ENCODE peak calls at places on chromosomes 3 and 15, in six cellular contexts. C, F, R, O, H and V are unnamed samples.

GRCh38 chr3:33063651-33064051 is 33.3 kb downstream of the GLB1 start:
- DNase-seq in C (no peak), F (no peak), R (no peak), O (no peak), H (no peak), V (no peak)

GRCh38 chr3:79910337-79910736 is 142.5 kb upstream of the ROBO1 start:
- DNase-seq in C (no peak), F (no peak), R (no peak), O (no peak), H (no peak), V (no peak)

GRCh38 chr3:66795365-66795764 is 202.7 kb upstream of the KBTBD8 start:
- DNase-seq in C (no peak), F (no peak), R (no peak), O (no peak), H (no peak), V (no peak)

GRCh38 chr3:141738636-141739363 is 702 bp downstream of the RNF7 start:
- DNase-seq in C (peak; percentile 82), F (peak; percentile 57), R (no peak), O (peak; percentile 81), H (peak; percentile 51), V (no peak)

GRCh38 chr15:47439146-47439869 is 278.0 kb upstream of the SEMA6D start:
- DNase-seq in C (no peak), F (no peak), R (no peak), O (no peak), H (no peak), V (no peak)

GRCh38 chr3:136390574-136390973 is 140.4 kb downstream of the PCCB start:
- DNase-seq in C (no peak), F (no peak), R (no peak), O (no peak), H (no peak), V (no peak)

GRCh38 chr15:48759921-48760320 is 50.9 kb downstream of the CEP152 start:
- DNase-seq in C (no peak), F (no peak), R (no peak), O (no peak), H (no peak), V (peak; percentile 34)

GRCh38 chr15:73845507-73845906 is 27.9 kb upstream of the TBC1D21 start:
- DNase-seq in C (no peak), F (no peak), R (no peak), O (no peak), H (no peak), V (no peak)

GRCh38 chr3:194575484-194576210 is 57.6 kb downstream of the TMEM44 start:
- DNase-seq in C (no peak), F (no peak), R (no peak), O (no peak), H (peak; percentile 68), V (no peak)

GRCh38 chr3:196168808-196169391 is 42.3 kb downstream of the ZDHHC19 start:
- DNase-seq in C (no peak), F (no peak), R (no peak), O (no peak), H (no peak), V (peak; percentile 33)

GRCh38 chr3:129829640-129830039 is 63.9 kb downstream of the TMCC1 start:
- DNase-seq in C (peak; percentile 23), F (peak; percentile 67), R (no peak), O (peak; percentile 58), H (peak; percentile 87), V (no peak)

GRCh38 chr15:41281236-41281635 is 50.2 kb downstream of the CHP1 start:
- DNase-seq in C (no peak), F (no peak), R (no peak), O (no peak), H (peak; percentile 51), V (no peak)

GRCh38 chr15:39159833-39160232 is 421.0 kb upstream of the THBS1 start:
- DNase-seq in C (no peak), F (no peak), R (no peak), O (no peak), H (no peak), V (no peak)

GRCh38 chr3:43071313-43071893 is 34.5 kb downstream of the POMGNT2 start:
- DNase-seq in C (no peak), F (peak; percentile 59), R (no peak), O (no peak), H (no peak), V (no peak)

GRCh38 chr3:124850633-124851032 is 36.5 kb downstream of the ITGB5 start:
- DNase-seq in C (no peak), F (no peak), R (no peak), O (no peak), H (no peak), V (no peak)

GRCh38 chr15:70055601-70056051 is 42.1 kb downstream of the TLE3 start:
- DNase-seq in C (no peak), F (peak; percentile 7), R (no peak), O (no peak), H (no peak), V (no peak)

GRCh38 chr3:7447197-7447769 is 586.4 kb downstream of the GRM7 start:
- DNase-seq in C (no peak), F (no peak), R (no peak), O (no peak), H (no peak), V (no peak)

GRCh38 chr15:24924153-24924552 is 30.6 kb upstream of the SNRPN start:
- DNase-seq in C (no peak), F (no peak), R (no peak), O (no peak), H (no peak), V (no peak)

GRCh38 chr3:32934150-32934742 is 17.2 kb upstream of the CCR4 start:
- DNase-seq in C (no peak), F (peak; percentile 54), R (no peak), O (peak; percentile 26), H (peak; percentile 21), V (no peak)

GRCh38 chr3:182738583-182739514 is 54.5 kb upstream of the ATP11B start:
- DNase-seq in C (peak; percentile 71), F (no peak), R (no peak), O (peak; percentile 66), H (no peak), V (no peak)

GRCh38 chr3:121481116-121481895 is 64.5 kb downstream of the POLQ start:
- DNase-seq in C (no peak), F (no peak), R (no peak), O (no peak), H (no peak), V (no peak)

GRCh38 chr3:66931699-66932098 is 66.4 kb upstream of the KBTBD8 start:
- DNase-seq in C (no peak), F (no peak), R (no peak), O (no peak), H (no peak), V (no peak)

GRCh38 chr3:13110678-13111116 is 37.5 kb upstream of the IQSEC1 start:
- DNase-seq in C (peak; percentile 67), F (no peak), R (no peak), O (peak; percentile 59), H (no peak), V (peak; percentile 40)

GRCh38 chr3:13111173-13111873 is 38.1 kb upstream of the IQSEC1 start:
- DNase-seq in C (peak; percentile 27), F (no peak), R (no peak), O (peak; percentile 50), H (no peak), V (peak; percentile 73)

GRCh38 chr3:13107661-13108060 is 34.4 kb upstream of the IQSEC1 start:
- DNase-seq in C (no peak), F (no peak), R (peak; percentile 41), O (no peak), H (no peak), V (peak; percentile 61)

GRCh38 chr3:13108861-13109260 is 35.6 kb upstream of the IQSEC1 start:
- DNase-seq in C (no peak), F (no peak), R (no peak), O (no peak), H (no peak), V (peak; percentile 26)

DNA sequence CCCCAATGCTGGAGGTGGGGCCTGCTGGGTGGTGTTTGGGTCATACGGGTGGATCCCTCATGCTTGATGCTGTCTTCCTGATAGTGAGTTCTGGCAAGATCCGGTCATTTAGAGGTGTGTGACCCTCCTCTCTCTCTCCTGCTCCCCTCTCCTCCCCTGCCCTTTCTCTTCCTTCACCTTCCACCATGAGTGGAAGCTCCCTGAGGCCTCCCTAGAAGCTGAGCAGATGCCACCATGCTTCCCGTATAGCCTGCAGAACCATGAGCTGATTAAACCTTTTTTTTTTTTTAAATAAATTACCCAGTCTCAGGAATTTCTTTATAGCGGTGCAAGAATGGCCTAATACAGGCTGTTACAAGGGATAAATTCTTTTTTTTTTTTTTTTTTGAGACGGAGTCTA is 36.3 kb upstream of the IQSEC1 start:
- DNase-seq in C (no peak), F (no peak), R (no peak), O (no peak), H (no peak), V (no peak)
- H3K4me1 ChIP-seq in C (peaks cover 9% of the 10 kb centered on the region), F (peaks cover 8% of the 10 kb centered on the region), R (no peaks in the 10 kb centered on the region), O (peaks cover 10% of the 10 kb centered on the region), H (peaks cover 32% of the 10 kb centered on the region), V (no peaks in the 10 kb centered on the region)

GRCh38 chr15:79154491-79155182 is 64.1 kb upstream of the RASGRF1 start:
- DNase-seq in C (no peak), F (no peak), R (no peak), O (no peak), H (no peak), V (no peak)
- TF ChIP-seq CTCF in C (no peak), F (no peak), R (no peak), O (no peak), H (no peak), V (no peak)

DNA sequence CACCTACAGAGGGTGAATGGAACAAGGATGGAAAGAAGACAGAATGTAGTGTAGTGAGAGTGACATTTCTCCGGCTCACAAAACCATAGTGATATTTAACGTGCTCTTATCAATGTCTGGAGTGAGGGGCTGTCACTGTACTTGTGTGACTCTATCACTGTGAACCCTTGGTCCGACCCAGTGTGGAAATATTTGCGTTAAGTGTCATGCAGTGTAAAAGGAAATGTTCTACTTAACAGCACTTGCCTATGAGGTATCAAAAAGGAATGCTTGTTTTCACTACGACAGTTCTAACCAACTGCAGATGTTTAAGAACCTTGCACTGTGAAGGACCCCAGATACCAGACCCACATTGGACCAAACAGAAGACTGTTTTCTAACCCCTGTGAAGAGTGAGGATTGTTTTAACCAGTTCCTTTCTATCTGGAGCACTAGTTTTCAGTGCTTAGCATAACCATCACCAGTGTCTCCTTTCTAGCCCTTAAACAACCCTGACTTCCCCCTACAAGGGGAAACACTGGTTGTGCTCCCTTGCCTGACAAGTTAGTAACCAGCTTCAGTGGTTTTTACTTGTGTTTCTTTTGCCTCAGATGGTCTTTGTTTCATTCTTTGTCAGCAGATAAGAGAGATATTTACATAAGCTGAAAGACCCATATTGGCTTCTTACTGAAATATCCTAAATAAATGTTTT is 144.7 kb upstream of the ABHD17C start:
- DNase-seq in C (no peak), F (no peak), R (no peak), O (no peak), H (peak; percentile 32), V (no peak)
- H3K4me3 ChIP-seq in C (no peak overlapping the region), F (no peak overlapping the region), R (no peak overlapping the region), O (no peak overlapping the region), H (no peak overlapping the region), V (no peak overlapping the region)

DNA sequence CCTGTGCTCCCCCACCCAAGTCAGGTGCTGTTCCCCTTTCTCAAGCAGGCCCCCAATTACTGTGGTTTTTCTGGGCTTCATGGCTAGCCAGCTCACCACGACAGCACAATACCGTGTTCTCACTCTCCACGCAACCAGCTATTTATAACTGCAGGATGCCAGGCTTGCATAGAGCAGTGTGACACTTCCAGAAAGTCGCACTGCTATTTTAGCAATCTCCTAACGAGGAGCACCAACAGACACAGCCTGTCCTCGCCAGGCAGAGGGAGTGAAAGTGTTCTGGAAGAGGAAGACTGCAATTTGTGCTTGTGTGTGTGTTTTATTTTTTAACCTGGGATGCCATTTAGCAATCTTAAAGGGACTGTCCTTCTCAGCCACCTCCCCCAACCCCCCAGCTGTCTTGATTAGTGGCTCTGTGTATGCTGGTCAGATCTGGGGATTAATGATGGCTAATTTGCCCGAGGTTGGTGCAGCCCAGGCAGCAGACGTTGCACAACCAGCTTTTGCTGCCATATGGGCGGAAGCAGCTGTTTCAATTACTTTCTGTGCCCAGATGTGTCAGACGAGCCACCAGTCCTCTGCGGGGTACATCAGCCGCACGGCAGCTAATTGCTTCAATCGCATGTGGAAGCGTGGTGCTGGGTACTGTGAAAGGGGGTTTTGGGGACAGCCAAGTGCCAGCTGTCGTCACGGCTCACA is 268.0 kb upstream of the ARRDC4 start:
- DNase-seq in C (no peak), F (no peak), R (no peak), O (no peak), H (no peak), V (no peak)
- H3K4me1 ChIP-seq in C (no peaks in the 10 kb centered on the region), F (no peaks in the 10 kb centered on the region), R (no peaks in the 10 kb centered on the region), O (no peaks in the 10 kb centered on the region), H (no peaks in the 10 kb centered on the region), V (no peaks in the 10 kb centered on the region)